ENCODE peak calls at places on chromosomes 7 and 10, in ten cellular contexts. A, U, V, C, N, D, W, P, E and Y are unnamed samples.

GRCh38 chr10:118844731-118845573 is 90.2 kb upstream of the CACUL1 start:
- DNase-seq in V (no peak), A (no peak), D (no peak), N (no peak), C (no peak), W (no peak), E (no peak), P (no peak), U (no peak), Y (no peak)

GRCh38 chr10:6232846-6233724 is 30.4 kb downstream of the PFKFB3 start:
- DNase-seq in E (no peak), D (no peak), C (no peak), W (peak), U (no peak), P (no peak), A (no peak), V (no peak), N (no peak), Y (no peak)

GRCh38 chr10:53839437-53840039 is 961.5 kb downstream of the PCDH15 start:
- DNase-seq in D (no peak), A (peak), U (no peak), C (no peak), V (no peak), N (no peak), W (no peak), P (no peak), E (peak), Y (no peak)

GRCh38 chr10:46068117-46068516 is 22.0 kb upstream of the MSMB start:
- DNase-seq in W (no peak), A (no peak), C (no peak), V (no peak), E (no peak), N (no peak), P (no peak), D (no peak), U (no peak), Y (no peak)

GRCh38 chr7:130069179-130069977 is 956 bp upstream of the KLHDC10 start:
- DNase-seq in E (no peak), U (no peak), N (no peak), D (no peak), C (no peak), V (no peak), W (no peak), P (no peak), A (no peak), Y (peak)

GRCh38 chr7:130887182-130888016 is 153.4 kb upstream of the KLF14 start:
- DNase-seq in D (peak), E (peak), N (no peak), C (peak), U (no peak), V (no peak), P (no peak), W (no peak), A (peak), Y (no peak)

GRCh38 chr10:124105594-124105993 is 12.2 kb upstream of the CHST15 start:
- DNase-seq in W (no peak), N (no peak), P (no peak), U (peak), E (no peak), A (no peak), V (no peak), D (no peak), C (no peak), Y (no peak)

GRCh38 chr10:51321968-51322367 is 247.7 kb downstream of the PRKG1 start:
- DNase-seq in C (no peak), P (no peak), A (no peak), V (no peak), U (no peak), D (no peak), E (peak), W (no peak), N (no peak), Y (no peak)

GRCh38 chr7:73773700-73774517 is 3.8 kb upstream of the CLDN3 start:
- DNase-seq in C (no peak), A (no peak), D (no peak), N (peak), P (no peak), U (no peak), E (no peak), V (no peak), W (no peak), Y (no peak)

GRCh38 chr10:114023198-114023597 is 20.5 kb upstream of the ADRB1 start:
- DNase-seq in U (no peak), D (no peak), P (no peak), N (no peak), V (no peak), E (peak), W (no peak), A (no peak), C (no peak), Y (no peak)

GRCh38 chr10:47297796-47298540 is 2.0 kb upstream of the GDF10 start:
- DNase-seq in A (no peak), C (no peak), D (no peak), P (no peak), E (no peak), V (no peak), W (no peak), U (no peak), N (no peak), Y (no peak)

GRCh38 chr10:117740088-117740487 is 197.5 kb downstream of the EMX2 start:
- DNase-seq in V (no peak), D (no peak), N (no peak), C (no peak), W (no peak), E (no peak), P (no peak), U (no peak), A (no peak), Y (no peak)

GRCh38 chr10:43057231-43057711 is 19.6 kb upstream of the RET start:
- DNase-seq in N (no peak), C (no peak), A (no peak), W (peak), E (no peak), P (no peak), V (no peak), D (no peak), U (no peak), Y (peak)

GRCh38 chr7:408651-409343 is 110.8 kb downstream of the PDGFA start:
- DNase-seq in P (no peak), U (no peak), N (no peak), V (no peak), W (peak), D (no peak), C (no peak), A (no peak), E (no peak), Y (no peak)

GRCh38 chr7:158533386-158534133 is 54.1 kb downstream of the PTPRN2 start:
- DNase-seq in A (no peak), W (no peak), N (no peak), P (no peak), C (no peak), E (no peak), U (no peak), D (no peak), V (no peak), Y (no peak)

GRCh38 chr7:5422324-5423271 is 1.0 kb downstream of the TNRC18 start:
- DNase-seq in W (peak), U (peak), N (no peak), P (peak), E (peak), C (no peak), V (no peak), D (no peak), A (no peak), Y (no peak)

GRCh38 chr10:76257816-76258215 is 826.4 kb downstream of the LRMDA start:
- DNase-seq in N (no peak), D (no peak), V (no peak), U (no peak), P (no peak), A (no peak), W (no peak), C (no peak), E (no peak), Y (no peak)

GRCh38 chr10:71431216-71431944 is 34.7 kb downstream of the CDH23 start:
- DNase-seq in U (no peak), W (peak), V (no peak), E (no peak), C (no peak), A (no peak), P (peak), N (no peak), D (peak), Y (no peak)

GRCh38 chr10:11546581-11546980 is 64.9 kb downstream of the USP6NL start:
- DNase-seq in N (no peak), D (no peak), C (no peak), E (peak), A (no peak), P (no peak), V (no peak), W (no peak), U (no peak), Y (no peak)

GRCh38 chr7:47040795-47041194 is 541.1 kb downstream of the TNS3 start:
- DNase-seq in W (no peak), V (no peak), N (no peak), P (no peak), E (no peak), C (no peak), U (peak), D (no peak), A (peak), Y (no peak)

GRCh38 chr10:70666960-70667798 is 5.1 kb upstream of the ADAMTS14 start:
- DNase-seq in U (no peak), D (no peak), A (no peak), P (no peak), N (no peak), V (no peak), C (no peak), W (peak), E (no peak), Y (no peak)

GRCh38 chr10:48577158-48577557 is 27.7 kb downstream of the ARHGAP22 start:
- DNase-seq in A (no peak), P (no peak), W (no peak), U (no peak), E (no peak), V (no peak), C (no peak), D (no peak), N (no peak), Y (no peak)

GRCh38 chr10:3652886-3653285 is 132.1 kb downstream of the KLF6 start:
- DNase-seq in A (no peak), W (no peak), D (no peak), P (no peak), U (no peak), N (no peak), E (peak), V (no peak), C (no peak), Y (peak)

GRCh38 chr10:80421369-80422220 is 13.2 kb downstream of the PRXL2A start:
- DNase-seq in V (no peak), C (no peak), E (no peak), N (no peak), W (no peak), U (no peak), D (no peak), A (no peak), P (no peak), Y (no peak)

GRCh38 chr10:124621637-124622036 is 122.5 kb downstream of the FAM53B start:
- DNase-seq in D (no peak), N (no peak), U (no peak), C (no peak), V (no peak), E (no peak), A (no peak), W (no peak), P (no peak), Y (no peak)

GRCh38 chr7:93331706-93332105 is 99.5 kb downstream of the VPS50 start:
- DNase-seq in W (no peak), A (no peak), V (no peak), C (no peak), N (no peak), U (no peak), D (no peak), E (no peak), P (no peak), Y (no peak)

GRCh38 chr7:88243345-88243909 is 23.6 kb upstream of the SRI start:
- DNase-seq in U (peak), N (no peak), P (no peak), W (no peak), D (peak), E (peak), V (no peak), A (peak), C (peak), Y (no peak)

GRCh38 chr10:114271779-114272167 is 32.7 kb downstream of the VWA2 start:
- DNase-seq in D (peak), U (no peak), A (peak), P (peak), N (no peak), W (no peak), E (peak), C (peak), V (no peak), Y (peak)

GRCh38 chr10:42998481-42999384 is 78.1 kb upstream of the RET start:
- DNase-seq in V (no peak), E (no peak), W (peak), A (no peak), C (no peak), P (peak), N (no peak), D (no peak), U (no peak), Y (no peak)

GRCh38 chr7:25894002-25894901 is 257.7 kb upstream of the NFE2L3 start:
- DNase-seq in E (no peak), W (no peak), N (peak), C (peak), U (no peak), A (peak), P (no peak), V (peak), D (peak), Y (no peak)

GRCh38 chr10:127426746-127427145 is 122.4 kb upstream of the NPS start:
- DNase-seq in U (no peak), V (no peak), N (no peak), E (peak), C (no peak), W (no peak), P (no peak), D (no peak), A (no peak), Y (no peak)

GRCh38 chr7:42236266-42237161 is 495 bp downstream of the GLI3 start:
- DNase-seq in D (peak), E (peak), P (peak), V (no peak), A (peak), N (peak), C (no peak), U (peak), W (no peak), Y (no peak)

GRCh38 chr10:61900829-61901783 is at the start of gene ARID5B:
- DNase-seq in N (peak), D (peak), V (no peak), P (peak), C (peak), U (peak), A (peak), W (no peak), E (peak), Y (no peak)

GRCh38 chr10:89391882-89392756 is at the start of gene IFIT1:
- DNase-seq in P (peak), E (peak), V (no peak), A (peak), C (peak), U (peak), W (no peak), D (peak), N (peak), Y (peak)

GRCh38 chr7:51013218-51013786 is 230.6 kb upstream of the GRB10 start:
- DNase-seq in A (no peak), N (no peak), D (no peak), P (peak), W (no peak), E (no peak), V (no peak), C (no peak), U (peak), Y (no peak)

GRCh38 chr10:129386415-129387257 is 80.4 kb upstream of the MGMT start:
- DNase-seq in C (no peak), P (no peak), A (no peak), N (no peak), V (no peak), W (no peak), D (no peak), U (no peak), E (no peak), Y (no peak)

GRCh38 chr7:36083626-36084380 is 69.3 kb upstream of the EEPD1 start:
- DNase-seq in V (no peak), W (no peak), E (no peak), C (no peak), N (no peak), P (no peak), A (no peak), D (no peak), U (no peak), Y (no peak)

GRCh38 chr7:91942312-91942711 is 1.6 kb downstream of the AKAP9 start:
- DNase-seq in C (no peak), N (no peak), D (no peak), E (no peak), U (no peak), V (no peak), W (no peak), A (no peak), P (no peak), Y (no peak)

GRCh38 chr7:8714791-8715190 is 281.4 kb downstream of the NXPH1 start:
- DNase-seq in A (no peak), U (no peak), E (no peak), C (no peak), V (no peak), D (peak), N (no peak), W (no peak), P (no peak), Y (no peak)

GRCh38 chr7:117777335-117778150 is 95.7 kb downstream of the CTTNBP2 start:
- DNase-seq in U (no peak), N (peak), V (no peak), A (no peak), D (no peak), E (no peak), C (no peak), P (no peak), W (no peak), Y (no peak)

GRCh38 chr7:117771756-117772155 is 101.5 kb downstream of the CTTNBP2 start:
- DNase-seq in C (no peak), E (no peak), V (no peak), W (no peak), U (no peak), N (no peak), D (no peak), P (no peak), A (no peak), Y (no peak)

GRCh38 chr7:117772416-117772815 is 100.8 kb downstream of the CTTNBP2 start:
- DNase-seq in A (no peak), V (no peak), N (no peak), D (no peak), W (no peak), U (no peak), E (no peak), C (no peak), P (no peak), Y (no peak)

GRCh38 chr7:117774943-117775342 is 98.3 kb downstream of the CTTNBP2 start:
- DNase-seq in P (no peak), C (no peak), N (no peak), U (no peak), D (no peak), A (no peak), E (no peak), W (no peak), V (no peak), Y (no peak)

GRCh38 chr7:117775826-117776623 is 97.2 kb downstream of the CTTNBP2 start:
- DNase-seq in W (no peak), V (no peak), P (no peak), E (no peak), A (no peak), N (no peak), D (no peak), U (no peak), C (no peak), Y (no peak)
- H3K27ac ChIP-seq in W (no peak), V (no peak), P (no peak), E (no peak), A (no peak), N (no peak), D (no peak), U (no peak), C (no peak), Y (no peak)

DNA sequence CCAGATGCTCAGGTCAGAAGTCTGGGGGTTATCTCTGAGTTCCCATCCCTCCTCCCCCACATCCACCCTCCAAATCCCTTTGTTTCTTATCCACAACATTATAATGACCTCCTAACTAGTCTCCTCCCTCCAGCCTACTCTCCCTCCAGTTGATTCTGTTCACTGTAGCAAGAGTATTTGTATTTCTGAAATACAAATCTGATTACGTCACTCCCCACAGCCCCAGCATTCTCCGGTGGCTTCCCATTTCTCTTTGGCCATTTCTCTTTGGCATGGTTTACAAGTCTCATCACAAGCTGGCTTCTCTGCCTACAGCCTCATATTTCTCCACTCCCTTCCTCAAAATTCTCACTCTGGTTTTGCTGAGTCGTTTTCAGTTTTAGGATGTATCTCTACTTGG is 24.6 kb upstream of the MRPS33 start:
- DNase-seq in P (no peak), D (no peak), C (no peak), U (no peak), A (peak), W (no peak), V (no peak), N (no peak), E (peak), Y (no peak)
- TF ChIP-seq POLR2A in P (no peak), D (no peak), C (no peak), U (no peak), A (no peak), W (no peak), V (no peak), N (no peak), E (no peak), Y (no peak)

GRCh38 chr10:63265646-63266207 is 132.6 kb downstream of the NRBF2 start:
- DNase-seq in A (no peak), C (no peak), E (no peak), W (no peak), N (no peak), V (no peak), P (no peak), D (no peak), U (no peak), Y (no peak)
- H3K27ac ChIP-seq in A (peak), C (peak), E (peak), W (peak), N (peak), V (no peak), P (peak), D (peak), U (peak), Y (peak)

GRCh38 chr7:1940863-1941262 is 270.8 kb downstream of the ELFN1 start:
- DNase-seq in U (no peak), D (no peak), V (no peak), A (no peak), E (no peak), N (no peak), P (no peak), W (peak), C (no peak), Y (no peak)

GRCh38 chr7:1938788-1939433 is 268.8 kb downstream of the ELFN1 start:
- DNase-seq in P (no peak), E (no peak), A (no peak), V (no peak), W (peak), C (no peak), N (no peak), D (no peak), U (no peak), Y (no peak)

GRCh38 chr7:1941464-1942025 is 271.5 kb downstream of the ELFN1 start:
- DNase-seq in N (no peak), V (no peak), W (peak), U (no peak), A (no peak), C (no peak), D (no peak), P (no peak), E (no peak), Y (no peak)

GRCh38 chr7:1939434-1940401 is 269.6 kb downstream of the ELFN1 start:
- DNase-seq in W (peak), D (no peak), A (no peak), V (no peak), P (no peak), U (no peak), N (no peak), C (no peak), E (no peak), Y (no peak)

DNA sequence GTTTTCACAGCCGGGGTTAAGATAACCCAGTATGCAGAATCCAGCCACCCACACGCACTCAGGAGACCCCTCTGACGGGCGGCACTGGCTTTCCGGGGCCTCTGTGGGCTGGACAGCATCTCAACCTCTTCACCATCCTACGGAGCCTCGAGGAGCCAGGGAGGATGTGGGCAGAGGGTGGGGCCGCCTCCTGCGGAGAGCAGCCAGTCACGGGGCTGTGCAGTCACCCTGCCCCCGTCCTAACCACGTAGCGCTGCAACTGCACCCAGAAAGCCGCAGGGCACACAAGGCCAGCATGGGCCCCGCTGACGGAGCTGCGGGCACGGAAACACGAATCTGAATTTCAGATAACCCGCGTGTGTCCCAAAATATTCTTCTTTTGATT is 270.3 kb downstream of the ELFN1 start:
- DNase-seq in C (no peak), A (no peak), N (peak), V (no peak), W (peak), E (no peak), P (peak), D (peak), U (no peak), Y (no peak)
- TF ChIP-seq POLR2A in C (no peak), A (no peak), N (peak), V (no peak), W (peak), E (no peak), P (no peak), D (no peak), U (no peak), Y (no peak)

DNA sequence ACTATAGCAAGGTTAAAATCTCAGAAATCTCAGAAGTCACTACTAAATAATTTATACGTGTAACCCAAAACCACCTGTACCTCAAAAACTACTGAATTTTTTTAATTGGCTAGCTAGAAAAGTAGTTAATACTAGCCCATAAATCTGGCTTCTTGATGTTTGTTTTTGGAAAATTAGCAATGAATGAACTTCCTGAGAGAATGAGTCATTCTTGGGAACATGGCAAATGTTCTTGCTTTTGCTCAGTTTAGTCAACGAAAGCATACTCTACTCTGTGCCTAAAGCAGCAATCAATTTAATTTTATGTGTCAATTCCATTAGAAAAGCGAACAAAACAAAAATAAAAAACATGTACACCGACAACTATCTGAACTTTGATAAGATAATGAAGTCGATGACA is 69.2 kb downstream of the SEMA3E start:
- DNase-seq in N (no peak), V (no peak), A (no peak), W (no peak), E (peak), U (no peak), P (no peak), C (no peak), D (no peak), Y (no peak)
- H3K27ac ChIP-seq in N (no peak), V (no peak), A (no peak), W (no peak), E (no peak), U (no peak), P (no peak), C (no peak), D (no peak), Y (no peak)